ENCODE peak calls at places on chromosomes 2 and 18, in ten cellular contexts. D is heart right ventricle; E is SK-N-SH; V is heart left ventricle; P is psoas muscle; S is HCT116; N is adrenal gland; F is DND-41; K is right atrium auricular region; M is CD4-positive, alpha-beta T cell. X is an unnamed sample.

GRCh38 chr2:26768759-26769500 is 4.8 kb downstream of the SLC35F6 start:
- DNase-seq in D (peak), E (no peak), V (peak), P (peak), S (peak), N (peak), F (no peak), K (peak), M (no peak), X (peak)

GRCh38 chr18:68588169-68588568 is 126.7 kb downstream of the TMX3 start:
- DNase-seq in D (no peak), E (no peak), V (no peak), P (no peak), S (no peak), N (no peak), F (no peak), K (no peak), M (no peak), X (no peak)

GRCh38 chr2:58428286-58428552 is 187.1 kb upstream of the FANCL start:
- DNase-seq in D (no peak), E (no peak), V (no peak), P (no peak), S (no peak), N (no peak), F (peak), K (no peak), M (no peak), X (no peak)

GRCh38 chr2:78261454-78261853 is 739.3 kb upstream of the LRRTM4 start:
- DNase-seq in D (no peak), E (no peak), V (no peak), P (no peak), S (no peak), N (no peak), F (no peak), K (no peak), M (no peak), X (no peak)

GRCh38 chr18:59079264-59079972 is 60.3 kb upstream of the SEC11C start:
- DNase-seq in D (no peak), E (no peak), V (no peak), P (no peak), S (no peak), N (no peak), F (no peak), K (no peak), M (no peak), X (peak)

GRCh38 chr2:21034972-21035279 is 8.9 kb downstream of the APOB start:
- DNase-seq in D (no peak), E (no peak), V (no peak), P (no peak), S (no peak), N (no peak), F (no peak), K (no peak), M (no peak), X (no peak)

GRCh38 chr2:179031731-179032408 is 18.1 kb downstream of the CCDC141 start:
- DNase-seq in D (no peak), E (no peak), V (no peak), P (no peak), S (no peak), N (no peak), F (peak), K (no peak), M (no peak), X (peak)

GRCh38 chr2:108244667-108245414 is 5.1 kb downstream of the SULT1C3 start:
- DNase-seq in D (no peak), E (no peak), V (no peak), P (no peak), S (no peak), N (no peak), F (no peak), K (no peak), M (no peak), X (no peak)

GRCh38 chr18:76426738-76427305 is 68.2 kb downstream of the ZNF516 start:
- DNase-seq in D (no peak), E (peak), V (no peak), P (peak), S (peak), N (peak), F (peak), K (peak), M (no peak), X (no peak)

GRCh38 chr2:101089419-101089818 is 61.8 kb downstream of the TBC1D8 start:
- DNase-seq in D (no peak), E (no peak), V (no peak), P (no peak), S (no peak), N (no peak), F (no peak), K (no peak), M (no peak), X (no peak)

GRCh38 chr2:218745559-218746469 is 35.2 kb downstream of the TTLL4 start:
- DNase-seq in D (peak), E (no peak), V (peak), P (no peak), S (peak), N (peak), F (no peak), K (peak), M (no peak), X (peak)

GRCh38 chr18:44526705-44527415 is 153.8 kb upstream of the SETBP1 start:
- DNase-seq in D (no peak), E (no peak), V (no peak), P (no peak), S (no peak), N (no peak), F (no peak), K (no peak), M (no peak), X (no peak)

GRCh38 chr2:14756981-14757657 is 124.6 kb downstream of the LRATD1 start:
- DNase-seq in D (no peak), E (no peak), V (no peak), P (no peak), S (no peak), N (peak), F (no peak), K (no peak), M (no peak), X (peak)

GRCh38 chr18:51490860-51491259 is 293.4 kb upstream of the MEX3C start:
- DNase-seq in D (no peak), E (no peak), V (no peak), P (no peak), S (no peak), N (no peak), F (no peak), K (no peak), M (no peak), X (peak)

GRCh38 chr18:50060822-50061221 is 134.1 kb downstream of the MYO5B start:
- DNase-seq in D (no peak), E (no peak), V (no peak), P (no peak), S (no peak), N (no peak), F (no peak), K (no peak), M (no peak), X (no peak)

GRCh38 chr2:15942711-15943345 is 2.5 kb downstream of the MYCN start:
- DNase-seq in D (no peak), E (no peak), V (no peak), P (no peak), S (no peak), N (no peak), F (no peak), K (no peak), M (no peak), X (no peak)

GRCh38 chr2:38873763-38874162 is 2.0 kb downstream of the DHX57 start:
- DNase-seq in D (no peak), E (no peak), V (no peak), P (no peak), S (no peak), N (no peak), F (no peak), K (no peak), M (no peak), X (no peak)

GRCh38 chr2:197777823-197778407 is 7.2 kb downstream of the BOLL start:
- DNase-seq in D (no peak), E (peak), V (no peak), P (no peak), S (peak), N (no peak), F (peak), K (no peak), M (no peak), X (no peak)

GRCh38 chr2:128360711-128361110 is 42.0 kb upstream of the HS6ST1 start:
- DNase-seq in D (no peak), E (no peak), V (no peak), P (peak), S (no peak), N (peak), F (no peak), K (peak), M (no peak), X (no peak)

GRCh38 chr2:64592994-64593655 is 60.6 kb downstream of the SERTAD2 start:
- DNase-seq in D (no peak), E (no peak), V (peak), P (peak), S (no peak), N (peak), F (no peak), K (no peak), M (no peak), X (no peak)

GRCh38 chr18:76801567-76802505 is 20.5 kb upstream of the ZNF236 start:
- DNase-seq in D (peak), E (peak), V (peak), P (peak), S (no peak), N (peak), F (no peak), K (no peak), M (peak), X (no peak)

GRCh38 chr2:119982506-119982905 is 30.4 kb upstream of the EPB41L5 start:
- DNase-seq in D (no peak), E (no peak), V (no peak), P (no peak), S (no peak), N (no peak), F (no peak), K (no peak), M (no peak), X (no peak)

GRCh38 chr2:119983108-119983507 is 29.8 kb upstream of the EPB41L5 start:
- DNase-seq in D (no peak), E (no peak), V (no peak), P (no peak), S (no peak), N (no peak), F (no peak), K (no peak), M (no peak), X (no peak)

DNA sequence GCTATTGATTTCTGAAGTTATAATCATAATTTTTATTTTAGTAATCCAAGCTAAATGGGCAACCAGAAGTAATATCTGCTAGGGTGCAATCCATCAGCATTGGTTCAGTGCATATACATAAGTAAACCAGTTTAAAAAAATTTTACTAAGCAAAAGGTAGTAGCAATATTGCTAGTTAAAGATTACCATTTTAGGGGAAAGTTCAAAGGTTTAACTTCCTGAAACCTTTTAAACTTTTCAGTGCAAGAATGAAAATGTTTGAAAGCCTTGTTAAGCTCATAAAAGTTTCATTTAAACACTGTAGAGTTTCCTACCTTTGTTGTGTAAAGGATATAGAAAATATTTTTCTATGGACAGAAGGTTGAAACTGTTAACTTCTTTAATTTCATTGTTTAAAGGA is 31.0 kb upstream of the EPB41L5 start:
- DNase-seq in D (no peak), E (no peak), V (no peak), P (no peak), S (no peak), N (no peak), F (no peak), K (no peak), M (no peak), X (no peak)
- H3K27ac ChIP-seq in D (no peak), E (no peak), V (no peak), P (no peak), S (no peak), N (no peak), F (no peak), K (no peak), M (no peak), X (no peak)

DNA sequence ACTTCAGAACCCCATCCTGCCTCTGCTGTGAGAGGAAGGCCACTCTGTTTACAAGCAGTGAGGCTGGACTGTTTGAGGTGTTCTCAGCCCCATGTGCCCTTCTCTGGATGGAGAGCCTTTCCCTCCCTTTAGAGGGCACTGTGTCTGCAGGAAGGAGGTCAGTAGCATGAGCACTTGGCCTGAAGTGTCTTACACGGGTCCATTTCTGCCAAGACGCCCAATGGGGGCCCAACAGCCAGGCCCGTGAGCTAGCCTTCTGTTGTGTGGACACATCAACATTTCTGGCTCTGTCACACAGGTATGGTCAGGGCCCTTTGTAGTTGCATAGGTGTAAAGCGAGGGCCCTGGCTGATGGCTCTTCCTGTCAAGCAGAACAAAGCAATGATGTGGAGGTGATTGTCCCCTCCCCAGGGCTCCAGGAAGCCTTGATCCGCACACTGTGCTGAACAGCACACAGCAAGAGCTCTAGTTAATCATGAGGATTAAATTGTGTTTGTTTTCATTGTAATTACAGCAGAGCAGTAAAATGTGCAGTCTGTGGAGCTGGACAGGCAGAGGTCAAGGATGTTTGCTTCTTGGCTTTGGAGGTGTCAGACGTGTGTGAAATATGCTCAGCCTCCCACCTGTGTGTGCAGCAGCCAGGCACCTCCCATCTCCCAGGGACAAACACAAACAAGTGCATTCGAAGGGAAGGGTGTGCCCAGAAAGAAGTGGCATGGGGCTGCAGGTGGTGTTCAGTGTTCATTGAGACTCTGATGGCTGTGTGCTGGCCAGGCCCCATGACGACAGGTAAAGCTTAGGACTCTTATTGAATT is 132.1 kb downstream of the SH3RF3 start:
- DNase-seq in D (no peak), E (no peak), V (no peak), P (no peak), S (no peak), N (no peak), F (no peak), K (no peak), M (no peak), X (no peak)
- TF ChIP-seq CTCF in D (peak), E (peak), V (peak), P (no peak), S (peak), N (peak), F (peak), K (peak), M (no peak), X (peak)

GRCh38 chr18:63138469-63139340 is 180.9 kb downstream of the BCL2 start:
- DNase-seq in D (no peak), E (no peak), V (peak), P (peak), S (no peak), N (no peak), F (peak), K (no peak), M (no peak), X (no peak)
- H3K27ac ChIP-seq in D (peak), E (no peak), V (peak), P (peak), S (no peak), N (no peak), F (peak), K (no peak), M (peak), X (no peak)

GRCh38 chr2:126227250-126227649 is 428.7 kb upstream of the GYPC start:
- DNase-seq in D (no peak), E (no peak), V (no peak), P (no peak), S (no peak), N (no peak), F (no peak), K (no peak), M (no peak), X (no peak)
- TF ChIP-seq CTCF in D (peak), E (no peak), V (no peak), P (no peak), S (no peak), N (peak), F (peak), K (peak), M (no peak), X (no peak)

GRCh38 chr2:55168221-55169154 is 63.6 kb downstream of the CLHC1 start:
- DNase-seq in D (no peak), E (peak), V (peak), P (no peak), S (peak), N (peak), F (peak), K (no peak), M (peak), X (no peak)
- H3K27ac ChIP-seq in D (peak), E (peak), V (no peak), P (peak), S (no peak), N (no peak), F (no peak), K (peak), M (no peak), X (no peak)